ENCODE peak calls at places on chromosome 10, in nine cellular contexts. C is right lobe of liver; Q is spleen; U is uterus; N is tibial artery; S is mammary epithelial cell; B is CD8-positive, alpha-beta memory T cell; I is psoas muscle; A is IMR-90. H is an unnamed sample.
A peak's percentile ranks its signal among the peaks of the same experiment; 100 is the strongest.

GRCh38 chr10:35223016-35223415 is 96.4 kb downstream of the CREM start:
- DNase-seq in A (no peak), U (no peak), B (no peak), Q (no peak), N (no peak), C (no peak), I (no peak), S (no peak), H (no peak)

GRCh38 chr10:68562666-68563522 is 2.8 kb downstream of the TET1 start:
- DNase-seq in B (no peak), N (no peak), S (no peak), U (peak; percentile 20), I (no peak), C (no peak), A (peak; percentile 78), Q (no peak), H (no peak)

GRCh38 chr10:44766601-44767000 is 144.5 kb upstream of the TMEM72 start:
- DNase-seq in A (no peak), Q (no peak), C (no peak), N (no peak), U (no peak), S (no peak), I (no peak), B (no peak), H (no peak)

GRCh38 chr10:62166331-62167154 is 102.1 kb downstream of the RTKN2 start:
- DNase-seq in A (peak; percentile 65), S (no peak), I (peak; percentile 32), U (peak; percentile 53), N (peak; percentile 69), B (no peak), Q (no peak), C (peak; percentile 57), H (peak; percentile 26)

GRCh38 chr10:25867321-25867720 is 66.7 kb upstream of the MYO3A start:
- DNase-seq in I (no peak), B (no peak), N (no peak), Q (no peak), S (no peak), C (no peak), A (no peak), U (no peak), H (no peak)

GRCh38 chr10:71087622-71088021 is 124.7 kb upstream of the UNC5B start:
- DNase-seq in S (no peak), Q (no peak), A (no peak), U (no peak), B (no peak), N (peak; percentile 33), C (peak; percentile 37), I (no peak), H (peak; percentile 3)

GRCh38 chr10:66680886-66681285 is 244.9 kb upstream of the LRRTM3 start:
- DNase-seq in I (no peak), C (no peak), U (no peak), A (peak; percentile 8), N (no peak), B (no peak), S (peak; percentile 65), Q (no peak), H (no peak)

GRCh38 chr10:17101910-17102266 is 27.7 kb downstream of the CUBN start:
- DNase-seq in U (no peak), N (no peak), A (no peak), I (no peak), S (no peak), B (no peak), Q (no peak), C (no peak), H (no peak)

GRCh38 chr10:12396567-12396966 is 47.2 kb downstream of the CAMK1D start:
- DNase-seq in Q (no peak), B (no peak), A (peak; percentile 35), N (peak; percentile 60), I (no peak), C (no peak), U (no peak), S (no peak), H (no peak)

GRCh38 chr10:132884041-132884440 is 58.3 kb downstream of the CFAP46 start:
- DNase-seq in C (peak; percentile 36), S (no peak), U (no peak), B (no peak), I (no peak), Q (peak; percentile 73), A (no peak), N (peak; percentile 37), H (no peak)

GRCh38 chr10:34528320-34528719 is 286.8 kb downstream of the PARD3 start:
- DNase-seq in N (no peak), I (peak; percentile 21), B (no peak), U (no peak), C (no peak), A (peak; percentile 93), S (peak; percentile 91), Q (no peak), H (no peak)

GRCh38 chr10:46018453-46019169 is 11.8 kb downstream of the NCOA4 start:
- DNase-seq in I (no peak), Q (no peak), S (no peak), N (no peak), A (peak; percentile 43), C (no peak), B (no peak), U (no peak), H (no peak)

GRCh38 chr10:47114680-47115186 is 185.3 kb upstream of the GDF10 start:
- DNase-seq in B (no peak), I (no peak), Q (no peak), A (no peak), C (no peak), S (no peak), U (no peak), N (no peak), H (no peak)

GRCh38 chr10:88236121-88236743 is 346.9 kb downstream of the RNLS start:
- DNase-seq in S (no peak), C (no peak), A (no peak), B (no peak), N (no peak), I (no peak), U (no peak), Q (no peak), H (no peak)

GRCh38 chr10:88234332-88234731 is 348.8 kb downstream of the RNLS start:
- DNase-seq in B (no peak), C (no peak), Q (no peak), I (no peak), N (no peak), U (no peak), A (no peak), S (no peak), H (peak; percentile 65)

GRCh38 chr10:88241501-88241900 is 341.6 kb downstream of the RNLS start:
- DNase-seq in Q (no peak), U (no peak), N (no peak), A (no peak), C (no peak), I (no peak), B (no peak), S (no peak), H (no peak)

GRCh38 chr10:88239212-88239611 is 343.9 kb downstream of the RNLS start:
- DNase-seq in S (peak; percentile 14), B (no peak), I (no peak), A (no peak), C (no peak), N (no peak), U (no peak), Q (no peak), H (no peak)

GRCh38 chr10:88238515-88238914 is 344.6 kb downstream of the RNLS start:
- DNase-seq in S (no peak), N (no peak), I (no peak), Q (no peak), B (no peak), A (no peak), U (no peak), C (no peak), H (no peak)
- H3K27ac ChIP-seq in S (no peak overlapping the region), N (peak overlapping the region; percentile 39), I (peak overlapping the region; percentile 11), Q (no peak overlapping the region), B (no peak overlapping the region), A (no peak overlapping the region), U (peak overlapping the region; percentile 53), C (no peak overlapping the region), H (peak overlapping the region; percentile 20)

GRCh38 chr10:77983384-77984341 is 45.7 kb downstream of the POLR3A start:
- DNase-seq in S (no peak), N (peak; percentile 34), B (no peak), A (peak; percentile 68), Q (no peak), U (peak; percentile 9), I (no peak), C (no peak), H (no peak)
- H3K27ac ChIP-seq in S (no peak overlapping the region), N (no peak overlapping the region), B (no peak overlapping the region), A (no peak overlapping the region), Q (no peak overlapping the region), U (no peak overlapping the region), I (peak overlapping the region; percentile 92), C (no peak overlapping the region), H (no peak overlapping the region)

DNA sequence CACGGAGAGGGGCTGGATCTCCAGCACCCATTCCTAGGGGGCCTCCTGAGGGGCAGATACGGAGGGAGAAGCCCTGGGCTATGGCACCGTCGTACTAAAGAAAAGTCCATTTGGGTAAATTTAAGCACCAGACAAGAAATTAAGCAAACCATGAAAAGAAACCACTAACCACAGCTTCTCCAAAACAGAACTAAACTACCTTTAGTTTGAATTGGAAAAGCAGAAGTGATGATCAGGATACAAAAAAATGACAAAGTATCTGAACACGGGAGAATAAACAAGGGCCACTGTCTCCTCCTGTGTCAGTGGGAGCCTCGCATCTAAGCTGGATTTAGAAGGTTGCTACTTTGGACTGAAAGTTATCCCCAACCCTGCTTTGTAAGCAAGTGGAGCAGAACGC is 69.1 kb downstream of the DIP2C start:
- DNase-seq in U (no peak), Q (peak; percentile 6), B (no peak), S (no peak), N (no peak), C (no peak), I (no peak), A (no peak), H (no peak)
- H3K27ac ChIP-seq in U (no peak overlapping the region), Q (no peak overlapping the region), B (no peak overlapping the region), S (no peak overlapping the region), N (no peak overlapping the region), C (no peak overlapping the region), I (peak overlapping the region; percentile 7), A (no peak overlapping the region), H (no peak overlapping the region)

DNA sequence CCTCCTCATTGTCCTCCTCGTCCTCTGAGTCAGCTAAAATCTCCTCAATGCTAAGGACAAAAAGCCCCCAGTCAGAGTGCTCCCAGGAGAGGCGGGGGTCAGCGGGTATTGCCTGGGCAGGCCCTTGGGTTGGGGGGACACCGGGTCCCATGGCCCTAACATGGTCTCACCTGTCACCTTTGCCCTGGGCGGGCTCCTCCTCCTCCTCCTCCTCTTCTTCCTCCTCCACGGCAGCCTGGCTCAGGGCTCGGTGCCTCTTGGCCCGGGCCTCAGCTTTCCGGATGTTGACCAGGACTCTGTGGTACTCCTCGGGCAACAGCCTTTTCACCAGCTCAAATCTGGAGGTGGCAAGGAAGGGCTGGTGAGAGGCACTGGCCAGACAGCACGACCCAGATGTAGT is 32.0 kb upstream of the FRAT2 start:
- DNase-seq in A (no peak), U (no peak), S (no peak), Q (peak; percentile 80), C (no peak), I (no peak), B (no peak), N (no peak), H (no peak)
- H3K27ac ChIP-seq in A (no peak overlapping the region), U (no peak overlapping the region), S (no peak overlapping the region), Q (peak overlapping the region; percentile 57), C (no peak overlapping the region), I (peak overlapping the region; percentile 15), B (no peak overlapping the region), N (no peak overlapping the region), H (no peak overlapping the region)

H was measured in testis.